ENCODE peak calls at places on chromosomes 13 and 19, in four cellular contexts. One of them, this sample, is unnamed. For H3K36me3, the result is how much of the 10 kb centered on the place peaks cover.

GRCh38 chr13:114115796-114116195 is 16.6 kb downstream of the RASA3 start:
- DNase-seq in CD4-positive, CD25-positive, alpha-beta regulatory T cell: no peak
- DNase-seq in fibroblast of lung: no peak
- DNase-seq in cardiac muscle cell: no peak
- DNase-seq in this sample: no peak

GRCh38 chr19:11806354-11807098 is 7.5 kb upstream of the ZNF440 start:
- DNase-seq in CD4-positive, CD25-positive, alpha-beta regulatory T cell: no peak
- DNase-seq in fibroblast of lung: peak
- DNase-seq in cardiac muscle cell: no peak
- DNase-seq in this sample: no peak

GRCh38 chr13:51542358-51542972 is 41.8 kb upstream of the WDFY2 start:
- DNase-seq in CD4-positive, CD25-positive, alpha-beta regulatory T cell: no peak
- DNase-seq in fibroblast of lung: peak
- DNase-seq in cardiac muscle cell: peak
- DNase-seq in this sample: no peak

GRCh38 chr19:19094513-19094912 is 30.7 kb downstream of the SLC25A42 start:
- DNase-seq in CD4-positive, CD25-positive, alpha-beta regulatory T cell: no peak
- DNase-seq in fibroblast of lung: no peak
- DNase-seq in cardiac muscle cell: no peak
- DNase-seq in this sample: no peak

GRCh38 chr13:99657848-99658265 is 156.6 kb downstream of the TM9SF2 start:
- DNase-seq in CD4-positive, CD25-positive, alpha-beta regulatory T cell: no peak
- DNase-seq in fibroblast of lung: peak
- DNase-seq in cardiac muscle cell: peak
- DNase-seq in this sample: no peak

GRCh38 chr13:97474581-97474980 is 40.6 kb downstream of the RAP2A start:
- DNase-seq in CD4-positive, CD25-positive, alpha-beta regulatory T cell: no peak
- DNase-seq in fibroblast of lung: peak
- DNase-seq in cardiac muscle cell: no peak
- DNase-seq in this sample: no peak

GRCh38 chr13:110512198-110512740 is 49.3 kb downstream of the RAB20 start:
- DNase-seq in CD4-positive, CD25-positive, alpha-beta regulatory T cell: no peak
- DNase-seq in fibroblast of lung: no peak
- DNase-seq in cardiac muscle cell: no peak
- DNase-seq in this sample: no peak

GRCh38 chr13:106034201-106034600 is 501.3 kb downstream of the EFNB2 start:
- DNase-seq in CD4-positive, CD25-positive, alpha-beta regulatory T cell: no peak
- DNase-seq in fibroblast of lung: no peak
- DNase-seq in cardiac muscle cell: no peak
- DNase-seq in this sample: no peak

GRCh38 chr19:43820861-43821215 is 6.3 kb upstream of the ZNF283 start:
- DNase-seq in CD4-positive, CD25-positive, alpha-beta regulatory T cell: no peak
- DNase-seq in fibroblast of lung: no peak
- DNase-seq in cardiac muscle cell: no peak
- DNase-seq in this sample: no peak
- H3K4me3 ChIP-seq in CD4-positive, CD25-positive, alpha-beta regulatory T cell: peak
- H3K4me3 ChIP-seq in fibroblast of lung: peak
- H3K4me3 ChIP-seq in cardiac muscle cell: no peak
- H3K4me3 ChIP-seq in this sample: peak

DNA sequence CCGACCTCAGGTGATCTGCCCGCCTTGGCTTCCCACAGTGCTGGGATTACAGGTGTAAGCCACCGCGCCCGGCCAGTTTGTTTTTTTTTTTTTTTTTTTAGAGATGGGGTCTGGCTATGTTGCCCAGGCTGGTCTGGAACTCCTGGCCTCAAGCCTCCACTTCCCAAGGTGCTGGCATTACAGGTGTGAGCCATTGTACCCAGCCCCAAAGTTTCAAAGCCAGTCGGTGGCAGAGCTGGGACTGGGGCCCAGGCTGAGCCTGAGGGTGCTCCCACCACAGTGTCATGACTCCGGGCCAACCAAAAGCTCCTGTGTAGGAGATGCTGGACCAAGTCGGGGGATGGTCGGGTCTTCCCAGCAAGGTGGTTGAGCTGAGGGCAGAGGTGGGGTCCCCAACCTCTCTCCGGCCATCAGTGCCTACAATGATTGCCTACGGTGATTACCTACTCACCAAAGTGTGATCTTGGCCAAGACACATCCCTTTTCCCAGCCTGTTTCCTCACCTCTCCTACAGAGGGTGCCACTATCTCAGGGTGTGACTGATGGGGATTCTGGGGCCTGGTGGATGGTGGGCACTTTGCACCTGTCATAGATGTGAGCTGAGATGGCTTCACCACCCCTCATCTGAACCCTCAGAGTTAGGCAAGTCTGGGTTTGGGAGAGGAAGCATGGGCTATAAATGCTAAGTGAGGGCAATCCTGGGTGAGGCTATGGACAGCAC is 5.9 kb upstream of the SAMD1 start:
- DNase-seq in CD4-positive, CD25-positive, alpha-beta regulatory T cell: no peak
- DNase-seq in fibroblast of lung: no peak
- DNase-seq in cardiac muscle cell: no peak
- DNase-seq in this sample: no peak
- H3K36me3 ChIP-seq in CD4-positive, CD25-positive, alpha-beta regulatory T cell: under half
- H3K36me3 ChIP-seq in fibroblast of lung: under half
- H3K36me3 ChIP-seq in cardiac muscle cell: under half
- H3K36me3 ChIP-seq in this sample: under half

GRCh38 chr19:46270521-46271256 is 26.2 kb upstream of the HIF3A start:
- DNase-seq in CD4-positive, CD25-positive, alpha-beta regulatory T cell: no peak
- DNase-seq in fibroblast of lung: no peak
- DNase-seq in cardiac muscle cell: peak
- DNase-seq in this sample: no peak
- H3K27ac ChIP-seq in CD4-positive, CD25-positive, alpha-beta regulatory T cell: no peak
- H3K27ac ChIP-seq in fibroblast of lung: no peak
- H3K27ac ChIP-seq in cardiac muscle cell: no peak
- H3K27ac ChIP-seq in this sample: no peak

GRCh38 chr19:45645068-45645630 is 6.0 kb upstream of the EML2 start:
- DNase-seq in CD4-positive, CD25-positive, alpha-beta regulatory T cell: no peak
- DNase-seq in fibroblast of lung: no peak
- DNase-seq in cardiac muscle cell: no peak
- DNase-seq in this sample: no peak

GRCh38 chr19:45643024-45643926 is 4.1 kb upstream of the EML2 start:
- DNase-seq in CD4-positive, CD25-positive, alpha-beta regulatory T cell: peak
- DNase-seq in fibroblast of lung: peak
- DNase-seq in cardiac muscle cell: peak
- DNase-seq in this sample: peak

GRCh38 chr19:45645631-45646344 is 6.6 kb upstream of the EML2 start:
- DNase-seq in CD4-positive, CD25-positive, alpha-beta regulatory T cell: peak
- DNase-seq in fibroblast of lung: peak
- DNase-seq in cardiac muscle cell: peak
- DNase-seq in this sample: peak

GRCh38 chr19:45643927-45644771 is 5.0 kb upstream of the EML2 start:
- DNase-seq in CD4-positive, CD25-positive, alpha-beta regulatory T cell: no peak
- DNase-seq in fibroblast of lung: no peak
- DNase-seq in cardiac muscle cell: no peak
- DNase-seq in this sample: no peak

GRCh38 chr19:45646345-45646698 is 7.1 kb upstream of the EML2 start:
- DNase-seq in CD4-positive, CD25-positive, alpha-beta regulatory T cell: no peak
- DNase-seq in fibroblast of lung: no peak
- DNase-seq in cardiac muscle cell: no peak
- DNase-seq in this sample: no peak
- H3K4me3 ChIP-seq in CD4-positive, CD25-positive, alpha-beta regulatory T cell: peak
- H3K4me3 ChIP-seq in fibroblast of lung: no peak
- H3K4me3 ChIP-seq in cardiac muscle cell: no peak
- H3K4me3 ChIP-seq in this sample: no peak

GRCh38 chr19:10183926-10184325 is 10.8 kb downstream of the DNMT1 start:
- DNase-seq in CD4-positive, CD25-positive, alpha-beta regulatory T cell: no peak
- DNase-seq in fibroblast of lung: no peak
- DNase-seq in cardiac muscle cell: no peak
- DNase-seq in this sample: no peak
- H3K36me3 ChIP-seq in CD4-positive, CD25-positive, alpha-beta regulatory T cell: half or more
- H3K36me3 ChIP-seq in fibroblast of lung: under half
- H3K36me3 ChIP-seq in cardiac muscle cell: under half
- H3K36me3 ChIP-seq in this sample: under half

GRCh38 chr13:32895296-32895695 is 120.9 kb upstream of the KL start:
- DNase-seq in CD4-positive, CD25-positive, alpha-beta regulatory T cell: no peak
- DNase-seq in fibroblast of lung: no peak
- DNase-seq in cardiac muscle cell: no peak
- DNase-seq in this sample: no peak

GRCh38 chr13:32897296-32897695 is 118.9 kb upstream of the KL start:
- DNase-seq in CD4-positive, CD25-positive, alpha-beta regulatory T cell: no peak
- DNase-seq in fibroblast of lung: no peak
- DNase-seq in cardiac muscle cell: no peak
- DNase-seq in this sample: no peak

GRCh38 chr13:32889986-32890565 is 126.1 kb upstream of the KL start:
- DNase-seq in CD4-positive, CD25-positive, alpha-beta regulatory T cell: no peak
- DNase-seq in fibroblast of lung: no peak
- DNase-seq in cardiac muscle cell: no peak
- DNase-seq in this sample: no peak

GRCh38 chr13:32893176-32893575 is 123.0 kb upstream of the KL start:
- DNase-seq in CD4-positive, CD25-positive, alpha-beta regulatory T cell: no peak
- DNase-seq in fibroblast of lung: no peak
- DNase-seq in cardiac muscle cell: no peak
- DNase-seq in this sample: no peak

DNA sequence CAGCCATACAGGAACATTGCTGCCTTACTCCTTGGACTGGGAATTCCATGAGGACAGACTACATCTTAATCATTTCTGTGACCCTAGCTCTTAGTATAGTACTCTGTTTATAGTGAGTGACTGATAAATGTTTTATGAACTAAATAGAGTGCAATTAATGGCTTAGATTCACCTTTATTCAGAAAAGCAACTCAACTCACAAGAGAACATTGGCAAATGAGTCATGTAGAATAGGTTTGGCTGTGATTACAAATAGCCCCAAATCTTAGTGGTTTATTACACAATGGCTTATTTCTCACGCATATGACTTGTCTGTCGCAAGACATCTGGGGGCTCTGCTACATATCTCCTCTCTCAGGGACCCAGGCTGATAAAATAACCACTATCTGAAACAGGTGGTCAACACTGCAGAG is 121.6 kb upstream of the KL start:
- DNase-seq in CD4-positive, CD25-positive, alpha-beta regulatory T cell: no peak
- DNase-seq in fibroblast of lung: no peak
- DNase-seq in cardiac muscle cell: no peak
- DNase-seq in this sample: no peak
- H3K27ac ChIP-seq in CD4-positive, CD25-positive, alpha-beta regulatory T cell: no peak
- H3K27ac ChIP-seq in fibroblast of lung: no peak
- H3K27ac ChIP-seq in cardiac muscle cell: no peak
- H3K27ac ChIP-seq in this sample: no peak

GRCh38 chr19:12872941-12873890 is 8.0 kb downstream of the DNASE2 start:
- DNase-seq in CD4-positive, CD25-positive, alpha-beta regulatory T cell: peak
- DNase-seq in fibroblast of lung: peak
- DNase-seq in cardiac muscle cell: no peak
- DNase-seq in this sample: no peak
- H3K4me3 ChIP-seq in CD4-positive, CD25-positive, alpha-beta regulatory T cell: no peak
- H3K4me3 ChIP-seq in fibroblast of lung: no peak
- H3K4me3 ChIP-seq in cardiac muscle cell: no peak
- H3K4me3 ChIP-seq in this sample: no peak

GRCh38 chr19:5132698-5133651 is 164.1 kb downstream of the KDM4B start:
- DNase-seq in CD4-positive, CD25-positive, alpha-beta regulatory T cell: no peak
- DNase-seq in fibroblast of lung: no peak
- DNase-seq in cardiac muscle cell: no peak
- DNase-seq in this sample: no peak
- H3K36me3 ChIP-seq in CD4-positive, CD25-positive, alpha-beta regulatory T cell: under half
- H3K36me3 ChIP-seq in fibroblast of lung: under half
- H3K36me3 ChIP-seq in cardiac muscle cell: under half
- H3K36me3 ChIP-seq in this sample: under half

This sample was measured in pancreas.